ENCODE peak calls at places on chromosomes 7 and 10, in five cellular contexts. One of them, this sample, is unnamed.

GRCh38 chr7:34160261-34160752 is 255.0 kb downstream of the BMPER start:
- DNase-seq in spleen: no peak
- DNase-seq in AG04450: peak
- DNase-seq in NT2/D1: no peak
- DNase-seq in psoas muscle: no peak
- DNase-seq in this sample: no peak

GRCh38 chr7:2018786-2019692 is 213.7 kb downstream of the MAD1L1 start:
- DNase-seq in spleen: peak
- DNase-seq in AG04450: peak
- DNase-seq in NT2/D1: no peak
- DNase-seq in psoas muscle: peak
- DNase-seq in this sample: peak

GRCh38 chr10:44352316-44353127 is 32.4 kb downstream of the CXCL12 start:
- DNase-seq in spleen: no peak
- DNase-seq in AG04450: peak
- DNase-seq in NT2/D1: no peak
- DNase-seq in psoas muscle: peak
- DNase-seq in this sample: no peak

GRCh38 chr7:98764946-98765345 is 104.9 kb downstream of the TMEM130 start:
- DNase-seq in spleen: no peak
- DNase-seq in AG04450: no peak
- DNase-seq in NT2/D1: no peak
- DNase-seq in psoas muscle: no peak
- DNase-seq in this sample: no peak

GRCh38 chr7:99551329-99551728 is 585 bp downstream of the FAM200A start:
- DNase-seq in spleen: no peak
- DNase-seq in AG04450: no peak
- DNase-seq in NT2/D1: no peak
- DNase-seq in psoas muscle: no peak
- DNase-seq in this sample: no peak

GRCh38 chr7:132500727-132501410 is 75.4 kb downstream of the PLXNA4 start:
- DNase-seq in spleen: peak
- DNase-seq in AG04450: no peak
- DNase-seq in NT2/D1: no peak
- DNase-seq in psoas muscle: peak
- DNase-seq in this sample: peak

GRCh38 chr7:36287371-36288241 is 102.1 kb upstream of the ANLN start:
- DNase-seq in spleen: peak
- DNase-seq in AG04450: no peak
- DNase-seq in NT2/D1: no peak
- DNase-seq in psoas muscle: peak
- DNase-seq in this sample: no peak

GRCh38 chr7:91183408-91183807 is 80.8 kb upstream of the FZD1 start:
- DNase-seq in spleen: no peak
- DNase-seq in AG04450: no peak
- DNase-seq in NT2/D1: no peak
- DNase-seq in psoas muscle: no peak
- DNase-seq in this sample: no peak

GRCh38 chr7:67413670-67414069 is 417.0 kb downstream of the TYW1 start:
- DNase-seq in spleen: no peak
- DNase-seq in AG04450: no peak
- DNase-seq in NT2/D1: peak
- DNase-seq in psoas muscle: no peak
- DNase-seq in this sample: no peak

GRCh38 chr7:139203992-139204391 is 27.0 kb upstream of the UBN2 start:
- DNase-seq in spleen: no peak
- DNase-seq in AG04450: no peak
- DNase-seq in NT2/D1: no peak
- DNase-seq in psoas muscle: no peak
- DNase-seq in this sample: no peak

GRCh38 chr10:119480667-119481066 is 61.9 kb downstream of the RGS10 start:
- DNase-seq in spleen: no peak
- DNase-seq in AG04450: no peak
- DNase-seq in NT2/D1: no peak
- DNase-seq in psoas muscle: no peak
- DNase-seq in this sample: no peak

GRCh38 chr10:687583-688286 is 1.7 kb downstream of the DIP2C start:
- DNase-seq in spleen: no peak
- DNase-seq in AG04450: no peak
- DNase-seq in NT2/D1: no peak
- DNase-seq in psoas muscle: no peak
- DNase-seq in this sample: peak

GRCh38 chr10:32957341-32958084 is 517 bp downstream of the ITGB1 start:
- DNase-seq in spleen: peak
- DNase-seq in AG04450: no peak
- DNase-seq in NT2/D1: no peak
- DNase-seq in psoas muscle: peak
- DNase-seq in this sample: peak

GRCh38 chr7:42192851-42193456 is 44.1 kb downstream of the GLI3 start:
- DNase-seq in spleen: no peak
- DNase-seq in AG04450: no peak
- DNase-seq in NT2/D1: peak
- DNase-seq in psoas muscle: no peak
- DNase-seq in this sample: no peak

GRCh38 chr10:60266513-60266912 is 123.2 kb downstream of the ANK3 start:
- DNase-seq in spleen: no peak
- DNase-seq in AG04450: no peak
- DNase-seq in NT2/D1: no peak
- DNase-seq in psoas muscle: no peak
- DNase-seq in this sample: no peak

GRCh38 chr10:89351402-89352038 is 23.7 kb downstream of the IFIT3 start:
- DNase-seq in spleen: no peak
- DNase-seq in AG04450: no peak
- DNase-seq in NT2/D1: no peak
- DNase-seq in psoas muscle: no peak
- DNase-seq in this sample: no peak
- H3K4me3 ChIP-seq in spleen: no peak
- H3K4me3 ChIP-seq in AG04450: no peak
- H3K4me3 ChIP-seq in NT2/D1: no peak
- H3K4me3 ChIP-seq in psoas muscle: no peak
- H3K4me3 ChIP-seq in this sample: no peak

DNA sequence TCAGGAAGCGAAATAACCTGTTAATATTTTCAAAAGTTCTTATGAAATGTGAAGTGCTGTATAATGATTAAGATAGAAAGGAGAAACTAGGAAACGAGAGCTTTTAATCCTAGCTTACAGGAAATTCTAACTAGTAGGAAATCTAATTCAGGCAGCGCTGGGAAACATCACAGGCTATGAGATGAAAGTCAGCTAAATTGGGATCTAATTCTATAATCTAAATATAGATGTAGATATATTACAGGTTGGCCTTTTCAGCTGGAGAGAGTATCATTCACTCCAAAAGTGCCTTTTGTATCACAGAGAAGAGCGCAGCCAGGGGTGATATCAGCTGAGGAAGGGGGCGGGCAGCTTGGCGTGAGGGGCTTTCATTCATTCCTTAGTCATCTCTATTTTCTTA is 156.9 kb downstream of the CUX1 start:
- DNase-seq in spleen: peak
- DNase-seq in AG04450: no peak
- DNase-seq in NT2/D1: no peak
- DNase-seq in psoas muscle: no peak
- DNase-seq in this sample: no peak
- H3K4me3 ChIP-seq in spleen: no peak
- H3K4me3 ChIP-seq in AG04450: no peak
- H3K4me3 ChIP-seq in NT2/D1: no peak
- H3K4me3 ChIP-seq in psoas muscle: no peak
- H3K4me3 ChIP-seq in this sample: no peak

GRCh38 chr7:95395755-95396135 is 430 bp downstream of the PON3 start:
- DNase-seq in spleen: no peak
- DNase-seq in AG04450: no peak
- DNase-seq in NT2/D1: no peak
- DNase-seq in psoas muscle: no peak
- DNase-seq in this sample: no peak

GRCh38 chr7:95396136-95397032 is at the start of gene PON3:
- DNase-seq in spleen: peak
- DNase-seq in AG04450: no peak
- DNase-seq in NT2/D1: no peak
- DNase-seq in psoas muscle: peak
- DNase-seq in this sample: peak

GRCh38 chr7:95398155-95398940 is 2.2 kb upstream of the PON3 start:
- DNase-seq in spleen: no peak
- DNase-seq in AG04450: no peak
- DNase-seq in NT2/D1: no peak
- DNase-seq in psoas muscle: no peak
- DNase-seq in this sample: no peak

GRCh38 chr7:95394370-95394769 is 1.8 kb downstream of the PON3 start:
- DNase-seq in spleen: no peak
- DNase-seq in AG04450: no peak
- DNase-seq in NT2/D1: no peak
- DNase-seq in psoas muscle: no peak
- DNase-seq in this sample: peak

GRCh38 chr7:95397381-95397780 is 1.2 kb upstream of the PON3 start:
- DNase-seq in spleen: no peak
- DNase-seq in AG04450: no peak
- DNase-seq in NT2/D1: no peak
- DNase-seq in psoas muscle: no peak
- DNase-seq in this sample: no peak
- H3K4me3 ChIP-seq in spleen: no peak
- H3K4me3 ChIP-seq in AG04450: no peak
- H3K4me3 ChIP-seq in NT2/D1: no peak
- H3K4me3 ChIP-seq in psoas muscle: no peak
- H3K4me3 ChIP-seq in this sample: no peak

DNA sequence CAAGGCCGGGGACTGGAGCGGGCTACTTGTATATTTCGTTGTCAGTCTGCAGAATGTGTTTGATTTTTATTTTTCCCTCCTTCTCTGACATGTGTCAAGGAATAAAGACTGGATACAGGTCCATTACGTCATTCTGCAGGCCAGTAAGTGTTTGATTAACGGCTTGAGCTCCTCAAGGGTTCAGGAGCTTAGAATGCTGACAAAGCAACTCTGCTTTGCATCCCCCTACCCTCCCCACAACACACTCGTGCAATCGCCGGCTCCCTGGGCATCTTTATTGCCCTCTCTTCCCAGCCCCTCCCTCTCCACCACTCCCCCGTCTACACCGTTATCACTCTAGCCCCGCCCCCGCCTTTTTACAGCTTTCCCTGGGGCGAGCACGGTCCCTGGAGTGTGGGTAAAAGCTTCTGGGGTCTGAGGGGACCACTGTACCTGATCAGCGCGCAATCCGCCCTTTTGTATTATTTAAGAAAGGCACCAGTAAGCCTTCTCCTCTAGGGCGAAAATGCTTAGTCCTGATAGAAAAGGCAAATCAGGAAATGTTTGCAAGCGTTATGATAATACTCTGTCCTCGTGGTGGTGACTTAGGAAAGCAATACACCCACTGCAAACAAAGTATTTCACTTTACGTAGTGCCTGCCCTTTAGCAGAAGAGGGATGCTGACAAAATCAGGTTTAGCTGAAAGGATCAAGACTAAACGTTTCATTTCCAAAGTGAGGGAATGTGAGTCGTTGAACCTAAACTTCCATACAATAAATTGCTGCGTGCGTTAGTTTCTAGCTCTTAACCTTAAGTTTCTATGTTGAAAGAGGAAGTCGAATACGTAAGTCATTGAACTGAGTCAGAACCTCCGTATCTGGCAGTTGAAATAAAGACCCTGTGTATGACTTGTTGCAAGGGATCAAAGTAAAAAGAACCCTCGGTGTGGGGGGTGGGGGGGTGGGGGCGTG is 1.4 kb upstream of the CREB5 start:
- DNase-seq in spleen: no peak
- DNase-seq in AG04450: no peak
- DNase-seq in NT2/D1: no peak
- DNase-seq in psoas muscle: peak
- DNase-seq in this sample: peak
- H3K4me3 ChIP-seq in spleen: peak
- H3K4me3 ChIP-seq in AG04450: peak
- H3K4me3 ChIP-seq in NT2/D1: peak
- H3K4me3 ChIP-seq in psoas muscle: peak
- H3K4me3 ChIP-seq in this sample: peak

GRCh38 chr10:110355181-110355831 is 50.6 kb upstream of the SMNDC1 start:
- DNase-seq in spleen: peak
- DNase-seq in AG04450: no peak
- DNase-seq in NT2/D1: no peak
- DNase-seq in psoas muscle: no peak
- DNase-seq in this sample: no peak

GRCh38 chr10:110355922-110356627 is 51.4 kb upstream of the SMNDC1 start:
- DNase-seq in spleen: no peak
- DNase-seq in AG04450: no peak
- DNase-seq in NT2/D1: no peak
- DNase-seq in psoas muscle: no peak
- DNase-seq in this sample: no peak

GRCh38 chr10:110357252-110357780 is 52.6 kb upstream of the SMNDC1 start:
- DNase-seq in spleen: peak
- DNase-seq in AG04450: peak
- DNase-seq in NT2/D1: no peak
- DNase-seq in psoas muscle: no peak
- DNase-seq in this sample: no peak

GRCh38 chr10:110357871-110358270 is 53.2 kb upstream of the SMNDC1 start:
- DNase-seq in spleen: no peak
- DNase-seq in AG04450: no peak
- DNase-seq in NT2/D1: no peak
- DNase-seq in psoas muscle: no peak
- DNase-seq in this sample: no peak

DNA sequence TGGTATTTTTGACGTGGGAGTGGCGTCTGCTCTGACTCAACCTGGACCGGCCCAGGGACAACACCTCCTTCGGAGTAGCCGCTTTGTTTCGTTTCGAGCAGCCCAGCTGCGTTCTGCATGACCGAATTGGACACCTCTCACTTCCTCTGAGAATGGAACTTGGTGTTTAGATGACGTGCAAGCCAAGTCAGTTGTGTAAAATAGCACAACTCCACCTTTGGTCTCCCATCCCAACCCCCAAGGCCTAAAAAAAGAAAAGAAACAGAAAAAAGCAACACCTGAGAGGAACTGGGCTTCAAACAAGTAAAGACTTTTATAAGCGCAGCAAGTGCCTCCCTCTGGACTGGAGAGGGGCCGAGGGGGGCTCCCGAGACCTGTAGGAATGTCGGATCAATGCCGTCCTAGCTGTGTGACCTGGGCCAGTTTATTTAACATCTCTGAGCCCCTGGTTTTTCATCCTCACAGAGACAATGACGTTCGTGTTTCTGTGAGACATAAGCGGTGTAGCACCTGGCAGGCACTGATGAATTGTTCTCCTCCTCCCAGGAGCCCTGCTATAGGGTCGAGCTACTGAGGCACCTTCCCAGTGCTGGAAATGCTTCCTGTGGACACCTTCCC is 52.0 kb upstream of the SMNDC1 start:
- DNase-seq in spleen: peak
- DNase-seq in AG04450: peak
- DNase-seq in NT2/D1: no peak
- DNase-seq in psoas muscle: no peak
- DNase-seq in this sample: no peak
- H3K4me3 ChIP-seq in spleen: peak
- H3K4me3 ChIP-seq in AG04450: no peak
- H3K4me3 ChIP-seq in NT2/D1: no peak
- H3K4me3 ChIP-seq in psoas muscle: no peak
- H3K4me3 ChIP-seq in this sample: no peak

This sample was measured in H7.